ENCODE peak calls at places on chromosomes 12 and 14, in nine cellular contexts. One of them, this sample, is unnamed.

GRCh38 chr12:125340791-125341190 is 275.6 kb downstream of the AACS start:
- DNase-seq in cardiac muscle cell: peak; percentile 49
- DNase-seq in GM23338: no peak
- DNase-seq in ascending aorta: no peak
- DNase-seq in endothelial cell: no peak
- DNase-seq in tibial nerve: no peak
- DNase-seq in lung: no peak
- DNase-seq in neural progenitor cell: no peak
- DNase-seq in AG09319: peak; percentile 1
- DNase-seq in this sample: no peak

GRCh38 chr14:77989441-77989891 is 180.7 kb upstream of the NRXN3 start:
- DNase-seq in endothelial cell: no peak
- DNase-seq in AG09319: no peak
- DNase-seq in cardiac muscle cell: no peak
- DNase-seq in neural progenitor cell: peak; percentile 25
- DNase-seq in tibial nerve: peak; percentile 53
- DNase-seq in lung: no peak
- DNase-seq in GM23338: no peak
- DNase-seq in ascending aorta: no peak
- DNase-seq in this sample: no peak

GRCh38 chr14:74612346-74613021 is 447 bp upstream of the LTBP2 start:
- DNase-seq in cardiac muscle cell: peak; percentile 85
- DNase-seq in tibial nerve: peak; percentile 66
- DNase-seq in endothelial cell: peak; percentile 95
- DNase-seq in AG09319: peak; percentile 56
- DNase-seq in ascending aorta: no peak
- DNase-seq in neural progenitor cell: peak; percentile 93
- DNase-seq in lung: peak; percentile 69
- DNase-seq in GM23338: peak; percentile 95
- DNase-seq in this sample: peak; percentile 68

GRCh38 chr12:107130830-107131760 is 37.7 kb upstream of the CRY1 start:
- DNase-seq in lung: no peak
- DNase-seq in ascending aorta: no peak
- DNase-seq in neural progenitor cell: no peak
- DNase-seq in endothelial cell: no peak
- DNase-seq in cardiac muscle cell: no peak
- DNase-seq in tibial nerve: no peak
- DNase-seq in GM23338: no peak
- DNase-seq in AG09319: no peak
- DNase-seq in this sample: no peak

GRCh38 chr12:65590318-65590717 is 234.0 kb upstream of the HMGA2 start:
- DNase-seq in cardiac muscle cell: no peak
- DNase-seq in endothelial cell: no peak
- DNase-seq in lung: no peak
- DNase-seq in ascending aorta: no peak
- DNase-seq in AG09319: no peak
- DNase-seq in tibial nerve: no peak
- DNase-seq in GM23338: no peak
- DNase-seq in neural progenitor cell: no peak
- DNase-seq in this sample: no peak

GRCh38 chr14:77314043-77314442 is 6.6 kb downstream of the POMT2 start:
- DNase-seq in neural progenitor cell: no peak
- DNase-seq in tibial nerve: no peak
- DNase-seq in AG09319: peak; percentile 40
- DNase-seq in ascending aorta: no peak
- DNase-seq in cardiac muscle cell: peak; percentile 68
- DNase-seq in GM23338: peak; percentile 85
- DNase-seq in endothelial cell: no peak
- DNase-seq in lung: no peak
- DNase-seq in this sample: peak; percentile 71

GRCh38 chr14:50957296-50957695 is 13.0 kb upstream of the PYGL start:
- DNase-seq in neural progenitor cell: no peak
- DNase-seq in ascending aorta: no peak
- DNase-seq in cardiac muscle cell: peak; percentile 76
- DNase-seq in lung: no peak
- DNase-seq in AG09319: no peak
- DNase-seq in GM23338: no peak
- DNase-seq in endothelial cell: no peak
- DNase-seq in tibial nerve: no peak
- DNase-seq in this sample: no peak

GRCh38 chr14:99853206-99853605 is 60.0 kb downstream of the EML1 start:
- DNase-seq in endothelial cell: no peak
- DNase-seq in tibial nerve: no peak
- DNase-seq in GM23338: no peak
- DNase-seq in ascending aorta: no peak
- DNase-seq in neural progenitor cell: no peak
- DNase-seq in lung: no peak
- DNase-seq in AG09319: no peak
- DNase-seq in cardiac muscle cell: no peak
- DNase-seq in this sample: no peak

GRCh38 chr14:82309199-82309598 is 775.5 kb upstream of the SEL1L start:
- DNase-seq in GM23338: no peak
- DNase-seq in AG09319: no peak
- DNase-seq in ascending aorta: no peak
- DNase-seq in lung: no peak
- DNase-seq in tibial nerve: no peak
- DNase-seq in neural progenitor cell: no peak
- DNase-seq in cardiac muscle cell: no peak
- DNase-seq in endothelial cell: no peak
- DNase-seq in this sample: no peak

GRCh38 chr12:131583085-131583712 is 127.7 kb upstream of the SFSWAP start:
- DNase-seq in AG09319: no peak
- DNase-seq in ascending aorta: no peak
- DNase-seq in tibial nerve: no peak
- DNase-seq in endothelial cell: no peak
- DNase-seq in lung: no peak
- DNase-seq in cardiac muscle cell: no peak
- DNase-seq in GM23338: no peak
- DNase-seq in neural progenitor cell: no peak
- DNase-seq in this sample: no peak

GRCh38 chr12:131574397-131574775 is 136.5 kb upstream of the SFSWAP start:
- DNase-seq in tibial nerve: no peak
- DNase-seq in AG09319: no peak
- DNase-seq in cardiac muscle cell: no peak
- DNase-seq in ascending aorta: no peak
- DNase-seq in GM23338: no peak
- DNase-seq in lung: no peak
- DNase-seq in neural progenitor cell: no peak
- DNase-seq in endothelial cell: no peak
- DNase-seq in this sample: no peak

GRCh38 chr12:131575371-131575770 is 135.5 kb upstream of the SFSWAP start:
- DNase-seq in tibial nerve: no peak
- DNase-seq in endothelial cell: no peak
- DNase-seq in AG09319: no peak
- DNase-seq in lung: no peak
- DNase-seq in ascending aorta: no peak
- DNase-seq in GM23338: no peak
- DNase-seq in cardiac muscle cell: no peak
- DNase-seq in neural progenitor cell: no peak
- DNase-seq in this sample: no peak

GRCh38 chr12:131573631-131574396 is 137.1 kb upstream of the SFSWAP start:
- DNase-seq in lung: no peak
- DNase-seq in ascending aorta: no peak
- DNase-seq in neural progenitor cell: no peak
- DNase-seq in AG09319: no peak
- DNase-seq in GM23338: no peak
- DNase-seq in cardiac muscle cell: no peak
- DNase-seq in tibial nerve: no peak
- DNase-seq in endothelial cell: no peak
- DNase-seq in this sample: no peak

DNA sequence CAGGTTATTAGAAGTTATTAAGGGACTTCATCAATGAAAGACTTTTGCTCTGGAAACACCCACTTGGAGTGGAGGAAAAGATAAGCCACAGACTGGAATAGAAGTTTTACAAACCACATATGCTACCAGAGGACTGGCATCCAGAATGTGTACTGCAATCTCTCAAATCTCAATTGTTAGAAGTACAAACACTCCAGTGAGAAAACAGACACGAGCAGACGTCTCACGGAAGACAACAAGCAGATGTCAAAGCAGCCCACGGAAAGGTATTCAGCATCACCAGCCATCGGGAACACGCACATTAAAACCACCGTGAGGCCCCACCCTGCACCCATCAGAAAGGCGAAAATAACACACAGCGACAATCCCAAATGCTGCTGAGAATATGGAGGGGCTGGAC is 132.1 kb upstream of the SFSWAP start:
- DNase-seq in tibial nerve: no peak
- DNase-seq in endothelial cell: no peak
- DNase-seq in neural progenitor cell: no peak
- DNase-seq in ascending aorta: no peak
- DNase-seq in cardiac muscle cell: no peak
- DNase-seq in GM23338: no peak
- DNase-seq in AG09319: no peak
- DNase-seq in lung: no peak
- DNase-seq in this sample: no peak
- TF ChIP-seq CTCF in tibial nerve: no peak
- TF ChIP-seq CTCF in endothelial cell: no peak
- TF ChIP-seq CTCF in neural progenitor cell: no peak
- TF ChIP-seq CTCF in ascending aorta: no peak
- TF ChIP-seq CTCF in cardiac muscle cell: no peak
- TF ChIP-seq CTCF in GM23338: no peak
- TF ChIP-seq CTCF in AG09319: no peak
- TF ChIP-seq CTCF in lung: no peak
- TF ChIP-seq CTCF in this sample: no peak

DNA sequence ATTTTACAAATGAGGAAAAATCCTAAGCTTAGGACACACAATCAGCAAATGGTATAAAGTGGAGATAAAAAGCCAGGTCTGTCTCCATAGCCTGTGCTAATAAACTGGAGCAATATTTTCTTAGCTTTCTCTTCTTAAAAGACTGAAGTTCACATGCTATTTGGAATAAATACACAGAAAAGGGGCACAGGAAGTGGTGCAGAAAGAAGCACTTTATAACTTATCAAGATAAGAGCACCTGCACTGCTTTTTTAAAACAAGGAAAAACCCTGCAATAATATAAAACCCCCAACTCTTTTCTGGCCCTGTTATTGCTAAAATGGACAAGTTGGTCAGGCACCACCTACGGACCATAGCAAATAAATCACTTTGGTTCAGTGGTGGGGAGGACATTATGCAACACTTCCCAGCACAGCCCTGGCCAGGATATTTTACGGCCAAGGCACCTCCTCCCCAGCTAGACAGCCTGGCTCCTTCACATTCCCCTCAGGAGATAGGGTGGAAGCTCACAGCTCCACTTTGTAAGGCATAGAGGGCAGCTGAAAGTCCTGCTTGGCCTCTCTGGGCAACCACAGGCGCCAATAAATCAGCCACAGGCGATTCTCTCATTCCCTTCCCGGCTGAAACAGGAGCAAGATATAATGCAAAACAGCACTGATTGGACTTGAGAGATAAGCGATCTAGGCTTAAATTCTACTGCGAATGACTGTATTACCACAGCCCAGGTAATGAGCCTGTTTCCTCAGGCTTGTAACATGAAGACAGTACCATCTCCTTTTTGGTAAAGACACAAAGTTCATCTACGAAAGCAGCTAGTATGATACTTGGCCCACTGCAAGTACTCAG is 2.1 kb downstream of the ZBTB25 start:
- DNase-seq in endothelial cell: no peak
- DNase-seq in lung: peak; percentile 56
- DNase-seq in neural progenitor cell: no peak
- DNase-seq in ascending aorta: no peak
- DNase-seq in GM23338: no peak
- DNase-seq in AG09319: no peak
- DNase-seq in cardiac muscle cell: peak; percentile 88
- DNase-seq in tibial nerve: peak; percentile 24
- DNase-seq in this sample: no peak
- TF ChIP-seq CTCF in endothelial cell: no peak
- TF ChIP-seq CTCF in lung: no peak
- TF ChIP-seq CTCF in neural progenitor cell: no peak
- TF ChIP-seq CTCF in ascending aorta: peak; percentile 7
- TF ChIP-seq CTCF in GM23338: no peak
- TF ChIP-seq CTCF in AG09319: no peak
- TF ChIP-seq CTCF in cardiac muscle cell: peak; percentile 24
- TF ChIP-seq CTCF in tibial nerve: no peak
- TF ChIP-seq CTCF in this sample: no peak

DNA sequence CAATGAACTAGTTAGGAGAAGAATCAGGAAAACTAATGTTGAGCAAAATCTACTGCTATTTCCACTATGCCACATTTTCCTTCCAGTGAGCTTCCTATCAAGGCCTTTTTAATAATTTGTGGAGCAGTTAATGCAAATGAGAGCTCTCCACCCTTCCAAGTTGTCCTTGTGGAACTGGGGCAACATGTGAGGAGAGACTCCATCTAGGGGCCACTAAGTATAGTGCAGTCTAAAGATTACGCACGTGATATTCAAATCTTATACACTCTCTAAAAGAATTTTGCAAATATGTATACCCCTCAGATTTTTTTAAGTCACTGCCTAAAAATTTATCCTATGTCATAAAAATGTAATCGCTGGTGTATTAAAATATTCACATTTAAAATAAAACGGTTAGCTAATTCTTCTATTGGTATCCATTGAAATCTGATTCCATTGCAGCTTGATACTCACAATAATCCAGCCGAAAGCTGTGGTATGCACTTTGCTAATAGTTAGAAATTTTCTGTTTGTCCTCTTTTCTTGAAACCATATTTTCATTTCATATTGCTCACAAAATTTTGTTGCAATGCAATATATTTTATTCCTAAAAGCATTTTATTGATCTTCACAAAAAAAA is 100.1 kb downstream of the PAH start:
- DNase-seq in ascending aorta: no peak
- DNase-seq in cardiac muscle cell: peak; percentile 48
- DNase-seq in tibial nerve: no peak
- DNase-seq in GM23338: peak; percentile 67
- DNase-seq in neural progenitor cell: peak; percentile 56
- DNase-seq in lung: no peak
- DNase-seq in AG09319: no peak
- DNase-seq in endothelial cell: no peak
- DNase-seq in this sample: peak; percentile 36
- TF ChIP-seq CTCF in ascending aorta: peak; percentile 36
- TF ChIP-seq CTCF in cardiac muscle cell: peak; percentile 75
- TF ChIP-seq CTCF in tibial nerve: peak; percentile 51
- TF ChIP-seq CTCF in GM23338: peak; percentile 83
- TF ChIP-seq CTCF in neural progenitor cell: peak; percentile 79
- TF ChIP-seq CTCF in lung: no peak
- TF ChIP-seq CTCF in AG09319: peak; percentile 77
- TF ChIP-seq CTCF in endothelial cell: peak; percentile 90
- TF ChIP-seq CTCF in this sample: peak; percentile 64

GRCh38 chr12:53051058-53051880 is 1.4 kb downstream of the TNS2 start:
- DNase-seq in GM23338: no peak
- DNase-seq in AG09319: no peak
- DNase-seq in lung: peak; percentile 68
- DNase-seq in neural progenitor cell: no peak
- DNase-seq in tibial nerve: peak; percentile 82
- DNase-seq in cardiac muscle cell: peak; percentile 77
- DNase-seq in endothelial cell: no peak
- DNase-seq in ascending aorta: no peak
- DNase-seq in this sample: no peak
- TF ChIP-seq CTCF in GM23338: no peak
- TF ChIP-seq CTCF in AG09319: peak; percentile 4
- TF ChIP-seq CTCF in lung: no peak
- TF ChIP-seq CTCF in neural progenitor cell: no peak
- TF ChIP-seq CTCF in tibial nerve: peak; percentile 43
- TF ChIP-seq CTCF in cardiac muscle cell: peak; percentile 13
- TF ChIP-seq CTCF in endothelial cell: no peak
- TF ChIP-seq CTCF in ascending aorta: peak; percentile 26
- TF ChIP-seq CTCF in this sample: no peak

This sample was measured in RWPE1.